ENCODE peak calls at places on chromosomes 6 and 20, in seven cellular contexts. K, I, M, S, D, X and W are unnamed samples.

GRCh38 chr6:21022343-21023107 is 488.3 kb downstream of the CDKAL1 start:
- DNase-seq in X (no peak), S (no peak), K (no peak), M (peak; percentile 43), D (no peak), I (peak; percentile 73), W (no peak)

GRCh38 chr6:151376440-151376839 is 14.9 kb downstream of the ZBTB2 start:
- DNase-seq in D (no peak), M (no peak), X (no peak), S (no peak), K (no peak), I (no peak), W (no peak)

GRCh38 chr6:157981395-157982296 is at the start of gene SYNJ2:
- DNase-seq in K (peak; percentile 75), S (peak; percentile 91), I (peak; percentile 89), M (peak; percentile 91), X (peak; percentile 84), D (peak; percentile 46), W (no peak)

GRCh38 chr20:62063601-62063980 is 2.1 kb downstream of the TAF4 start:
- DNase-seq in M (peak; percentile 44), S (peak; percentile 70), K (no peak), I (no peak), D (no peak), X (no peak), W (peak; percentile 81)

GRCh38 chr6:54244430-54244829 is 63.8 kb upstream of the TINAG start:
- DNase-seq in D (no peak), M (peak; percentile 60), I (peak; percentile 26), K (no peak), S (peak; percentile 3), X (no peak), W (peak; percentile 59)

GRCh38 chr6:112184996-112185395 is 69.4 kb downstream of the LAMA4 start:
- DNase-seq in K (no peak), D (no peak), M (no peak), S (no peak), X (no peak), I (no peak), W (no peak)

GRCh38 chr6:143755301-143755744 is 77.6 kb downstream of the PHACTR2 start:
- DNase-seq in D (no peak), I (no peak), K (no peak), S (peak; percentile 33), X (no peak), M (no peak), W (no peak)

GRCh38 chr6:109240370-109241084 is 141.7 kb downstream of the CD164 start:
- DNase-seq in D (no peak), K (no peak), M (no peak), I (no peak), X (no peak), S (no peak), W (no peak)

GRCh38 chr6:4615891-4616290 is 160.3 kb upstream of the CDYL start:
- DNase-seq in D (no peak), X (no peak), S (no peak), I (no peak), M (no peak), K (no peak), W (no peak)

GRCh38 chr20:10626896-10627295 is 46.9 kb downstream of the JAG1 start:
- DNase-seq in K (no peak), D (no peak), M (no peak), S (no peak), X (no peak), I (peak; percentile 62), W (no peak)

GRCh38 chr6:155177369-155177961 is 86.3 kb upstream of the CLDN20 start:
- DNase-seq in M (peak; percentile 90), I (peak; percentile 53), K (peak; percentile 26), X (peak; percentile 37), S (peak; percentile 45), D (peak; percentile 54), W (peak; percentile 78)

GRCh38 chr20:64107736-64108457 is 532 bp upstream of the NPBWR2 start:
- DNase-seq in I (no peak), S (no peak), X (no peak), K (no peak), M (peak; percentile 0), D (no peak), W (no peak)

GRCh38 chr6:151679081-151679480 is 128.4 kb upstream of the ESR1 start:
- DNase-seq in S (no peak), X (no peak), D (no peak), K (no peak), I (no peak), M (no peak), W (no peak)

GRCh38 chr6:44594471-44594870 is 207.0 kb downstream of the CDC5L start:
- DNase-seq in X (no peak), M (peak; percentile 37), K (no peak), D (no peak), I (no peak), S (no peak), W (no peak)

GRCh38 chr20:1327241-1327653 is 1.7 kb downstream of the SDCBP2 start:
- DNase-seq in S (no peak), X (no peak), K (no peak), I (no peak), D (no peak), M (no peak), W (no peak)

GRCh38 chr6:36691011-36691410 is 6.6 kb upstream of the RAB44 start:
- DNase-seq in S (no peak), D (no peak), X (no peak), I (no peak), K (no peak), M (no peak), W (no peak)

GRCh38 chr20:61816606-61817005 is 249.1 kb downstream of the TAF4 start:
- DNase-seq in M (no peak), I (no peak), X (no peak), D (no peak), S (no peak), K (no peak), W (no peak)